ENCODE peak calls at places on chromosomes 12 and 14, in nine cellular contexts. I is HT1080; Z is head of caudate nucleus; C is activated CD4-positive, alpha-beta memory T cell treated with anti-CD3 and anti-CD28 coated beads for 36 hours; B is NCI-H1105; L is frontal cortex; T is GM10248; E is astrocyte of the spinal cord; Q is stimulated activated CD4-positive, alpha-beta T cell treated with anti-CD3 and anti-CD28 coated beads, Interleukin-1b, Interleukin-23, amount 100 ng/mL, for 24 hours. K is an unnamed sample.

GRCh38 chr14:94138256-94138655 is 8.9 kb upstream of the IFI27L2 start:
- DNase-seq in I (no peak), Z (no peak), C (no peak), B (peak; percentile 88), L (no peak), T (no peak), E (no peak), Q (no peak), K (no peak)

GRCh38 chr14:26204954-26205479 is 392.8 kb downstream of the NOVA1 start:
- DNase-seq in I (no peak), Z (peak; percentile 37), C (no peak), B (peak; percentile 63), L (peak; percentile 22), T (no peak), E (peak; percentile 27), Q (no peak), K (no peak)

GRCh38 chr12:123602651-123603195 is 824 bp downstream of the DDX55 start:
- DNase-seq in I (no peak), Z (no peak), C (peak; percentile 36), B (no peak), L (no peak), T (peak; percentile 34), E (no peak), Q (no peak), K (no peak)

GRCh38 chr12:103958621-103959020 is 7.1 kb upstream of the TDG start:
- DNase-seq in I (no peak), Z (no peak), C (no peak), B (no peak), L (no peak), T (no peak), E (no peak), Q (no peak), K (no peak)

GRCh38 chr14:92651106-92651792 is 97.2 kb downstream of the LGMN start:
- DNase-seq in I (no peak), Z (no peak), C (peak; percentile 90), B (no peak), L (no peak), T (peak; percentile 88), E (no peak), Q (peak; percentile 76), K (no peak)

GRCh38 chr12:53224897-53225634 is 6.9 kb downstream of the RARG start:
- DNase-seq in I (no peak), Z (no peak), C (no peak), B (no peak), L (no peak), T (no peak), E (no peak), Q (no peak), K (no peak)

GRCh38 chr14:77804592-77804991 is 4.7 kb downstream of the ADCK1 start:
- DNase-seq in I (peak; percentile 49), Z (no peak), C (peak; percentile 61), B (no peak), L (no peak), T (peak; percentile 40), E (no peak), Q (peak; percentile 19), K (no peak)

GRCh38 chr14:104602315-104602932 is 2.1 kb downstream of the TMEM179 start:
- DNase-seq in I (no peak), Z (no peak), C (no peak), B (no peak), L (peak; percentile 12), T (no peak), E (no peak), Q (no peak), K (no peak)

GRCh38 chr14:104552738-104553125 is 26.8 kb upstream of the C14orf180 start:
- DNase-seq in I (no peak), Z (no peak), C (no peak), B (no peak), L (no peak), T (no peak), E (no peak), Q (no peak), K (no peak)

GRCh38 chr12:39239484-39240143 is 203.3 kb downstream of the KIF21A start:
- DNase-seq in I (no peak), Z (no peak), C (no peak), B (no peak), L (no peak), T (no peak), E (peak; percentile 35), Q (no peak), K (no peak)

GRCh38 chr14:75050852-75051555 is at the start of gene MLH3:
- DNase-seq in I (peak; percentile 56), Z (peak; percentile 83), C (peak; percentile 82), B (peak; percentile 90), L (peak; percentile 78), T (peak; percentile 91), E (peak; percentile 78), Q (peak; percentile 69), K (peak; percentile 90)

GRCh38 chr12:109458771-109459208 is 18.3 kb downstream of the KCTD10 start:
- DNase-seq in I (no peak), Z (no peak), C (no peak), B (no peak), L (no peak), T (no peak), E (peak; percentile 71), Q (no peak), K (no peak)

GRCh38 chr14:103899833-103900232 is 28.4 kb upstream of the TDRD9 start:
- DNase-seq in I (no peak), Z (no peak), C (no peak), B (no peak), L (no peak), T (no peak), E (no peak), Q (no peak), K (no peak)

GRCh38 chr14:47447076-47447475 is 228.3 kb downstream of the MDGA2 start:
- DNase-seq in I (no peak), Z (no peak), C (no peak), B (no peak), L (no peak), T (no peak), E (no peak), Q (no peak), K (no peak)

GRCh38 chr14:92510972-92511371 is 2.6 kb upstream of the RIN3 start:
- DNase-seq in I (no peak), Z (no peak), C (no peak), B (no peak), L (no peak), T (no peak), E (no peak), Q (no peak), K (no peak)

GRCh38 chr14:24139272-24139934 is 2.0 kb downstream of the EMC9 start:
- DNase-seq in I (no peak), Z (no peak), C (peak; percentile 62), B (no peak), L (no peak), T (no peak), E (no peak), Q (no peak), K (peak; percentile 10)